ENCODE peak calls at places on chromosomes 13 and 19, in nine cellular contexts. One of them, this sample, is unnamed.

GRCh38 chr19:35144600-35145436 is 1.8 kb downstream of the FXYD7 start:
- DNase-seq in naive thymus-derived CD4-positive, alpha-beta T cell: peak
- DNase-seq in lower lobe of right lung: no peak
- DNase-seq in hepatocyte: peak
- DNase-seq in thoracic aorta: no peak
- DNase-seq in astrocyte of the spinal cord: no peak
- DNase-seq in ascending aorta: no peak
- DNase-seq in AG09309: no peak
- DNase-seq in right lobe of liver: no peak
- DNase-seq in this sample: no peak

GRCh38 chr19:16896913-16897571 is 8.2 kb downstream of the F2RL3 start:
- DNase-seq in ascending aorta: peak
- DNase-seq in AG09309: peak
- DNase-seq in hepatocyte: peak
- DNase-seq in naive thymus-derived CD4-positive, alpha-beta T cell: peak
- DNase-seq in astrocyte of the spinal cord: peak
- DNase-seq in thoracic aorta: peak
- DNase-seq in lower lobe of right lung: peak
- DNase-seq in right lobe of liver: peak
- DNase-seq in this sample: peak

GRCh38 chr13:23806874-23807522 is 82.2 kb downstream of the MIPEP start:
- DNase-seq in hepatocyte: no peak
- DNase-seq in right lobe of liver: no peak
- DNase-seq in thoracic aorta: no peak
- DNase-seq in lower lobe of right lung: no peak
- DNase-seq in naive thymus-derived CD4-positive, alpha-beta T cell: no peak
- DNase-seq in ascending aorta: no peak
- DNase-seq in AG09309: no peak
- DNase-seq in astrocyte of the spinal cord: no peak
- DNase-seq in this sample: no peak

GRCh38 chr19:40610396-40611064 is 9.4 kb downstream of the LTBP4 start:
- DNase-seq in thoracic aorta: no peak
- DNase-seq in lower lobe of right lung: peak
- DNase-seq in right lobe of liver: no peak
- DNase-seq in AG09309: no peak
- DNase-seq in astrocyte of the spinal cord: no peak
- DNase-seq in ascending aorta: no peak
- DNase-seq in naive thymus-derived CD4-positive, alpha-beta T cell: peak
- DNase-seq in hepatocyte: no peak
- DNase-seq in this sample: no peak

GRCh38 chr19:10655457-10656312 is 1.5 kb downstream of the ILF3 start:
- DNase-seq in AG09309: no peak
- DNase-seq in thoracic aorta: no peak
- DNase-seq in right lobe of liver: no peak
- DNase-seq in lower lobe of right lung: no peak
- DNase-seq in hepatocyte: peak
- DNase-seq in ascending aorta: no peak
- DNase-seq in naive thymus-derived CD4-positive, alpha-beta T cell: no peak
- DNase-seq in astrocyte of the spinal cord: peak
- DNase-seq in this sample: no peak

GRCh38 chr13:38348890-38349289 is 761 bp upstream of the UFM1 start:
- DNase-seq in lower lobe of right lung: no peak
- DNase-seq in naive thymus-derived CD4-positive, alpha-beta T cell: no peak
- DNase-seq in AG09309: no peak
- DNase-seq in astrocyte of the spinal cord: peak
- DNase-seq in ascending aorta: no peak
- DNase-seq in thoracic aorta: no peak
- DNase-seq in right lobe of liver: no peak
- DNase-seq in hepatocyte: peak
- DNase-seq in this sample: peak

GRCh38 chr13:33079960-33080359 is 63.7 kb downstream of the KL start:
- DNase-seq in right lobe of liver: no peak
- DNase-seq in naive thymus-derived CD4-positive, alpha-beta T cell: no peak
- DNase-seq in hepatocyte: no peak
- DNase-seq in lower lobe of right lung: no peak
- DNase-seq in ascending aorta: no peak
- DNase-seq in astrocyte of the spinal cord: no peak
- DNase-seq in thoracic aorta: no peak
- DNase-seq in AG09309: no peak
- DNase-seq in this sample: no peak

GRCh38 chr13:73103238-73103637 is 44.4 kb downstream of the KLF5 start:
- DNase-seq in right lobe of liver: no peak
- DNase-seq in naive thymus-derived CD4-positive, alpha-beta T cell: no peak
- DNase-seq in astrocyte of the spinal cord: no peak
- DNase-seq in ascending aorta: no peak
- DNase-seq in thoracic aorta: no peak
- DNase-seq in hepatocyte: no peak
- DNase-seq in AG09309: no peak
- DNase-seq in lower lobe of right lung: no peak
- DNase-seq in this sample: no peak

GRCh38 chr13:78659450-78660110 is 625 bp upstream of the OBI1 start:
- DNase-seq in thoracic aorta: no peak
- DNase-seq in right lobe of liver: no peak
- DNase-seq in naive thymus-derived CD4-positive, alpha-beta T cell: peak
- DNase-seq in astrocyte of the spinal cord: peak
- DNase-seq in hepatocyte: no peak
- DNase-seq in ascending aorta: no peak
- DNase-seq in lower lobe of right lung: no peak
- DNase-seq in AG09309: no peak
- DNase-seq in this sample: no peak
- H3K4me3 ChIP-seq in thoracic aorta: peak
- H3K4me3 ChIP-seq in right lobe of liver: peak
- H3K4me3 ChIP-seq in naive thymus-derived CD4-positive, alpha-beta T cell: peak
- H3K4me3 ChIP-seq in astrocyte of the spinal cord: peak
- H3K4me3 ChIP-seq in hepatocyte: peak
- H3K4me3 ChIP-seq in ascending aorta: peak
- H3K4me3 ChIP-seq in lower lobe of right lung: peak
- H3K4me3 ChIP-seq in AG09309: peak
- H3K4me3 ChIP-seq in this sample: peak

GRCh38 chr13:99968521-99969367 is 2.8 kb downstream of the ZIC5 start:
- DNase-seq in AG09309: no peak
- DNase-seq in ascending aorta: no peak
- DNase-seq in lower lobe of right lung: no peak
- DNase-seq in naive thymus-derived CD4-positive, alpha-beta T cell: no peak
- DNase-seq in thoracic aorta: no peak
- DNase-seq in hepatocyte: no peak
- DNase-seq in right lobe of liver: no peak
- DNase-seq in astrocyte of the spinal cord: peak
- DNase-seq in this sample: no peak

GRCh38 chr13:99969934-99970760 is 1.4 kb downstream of the ZIC5 start:
- DNase-seq in lower lobe of right lung: no peak
- DNase-seq in thoracic aorta: no peak
- DNase-seq in right lobe of liver: no peak
- DNase-seq in ascending aorta: no peak
- DNase-seq in hepatocyte: no peak
- DNase-seq in AG09309: no peak
- DNase-seq in astrocyte of the spinal cord: peak
- DNase-seq in naive thymus-derived CD4-positive, alpha-beta T cell: no peak
- DNase-seq in this sample: no peak

GRCh38 chr13:99970761-99971575 is 599 bp downstream of the ZIC5 start:
- DNase-seq in thoracic aorta: no peak
- DNase-seq in ascending aorta: no peak
- DNase-seq in astrocyte of the spinal cord: no peak
- DNase-seq in right lobe of liver: no peak
- DNase-seq in naive thymus-derived CD4-positive, alpha-beta T cell: no peak
- DNase-seq in AG09309: no peak
- DNase-seq in hepatocyte: no peak
- DNase-seq in lower lobe of right lung: no peak
- DNase-seq in this sample: no peak

GRCh38 chr13:99967884-99968520 is 3.6 kb downstream of the ZIC5 start:
- DNase-seq in lower lobe of right lung: no peak
- DNase-seq in astrocyte of the spinal cord: peak
- DNase-seq in naive thymus-derived CD4-positive, alpha-beta T cell: no peak
- DNase-seq in thoracic aorta: no peak
- DNase-seq in AG09309: no peak
- DNase-seq in right lobe of liver: no peak
- DNase-seq in ascending aorta: no peak
- DNase-seq in hepatocyte: no peak
- DNase-seq in this sample: no peak

DNA sequence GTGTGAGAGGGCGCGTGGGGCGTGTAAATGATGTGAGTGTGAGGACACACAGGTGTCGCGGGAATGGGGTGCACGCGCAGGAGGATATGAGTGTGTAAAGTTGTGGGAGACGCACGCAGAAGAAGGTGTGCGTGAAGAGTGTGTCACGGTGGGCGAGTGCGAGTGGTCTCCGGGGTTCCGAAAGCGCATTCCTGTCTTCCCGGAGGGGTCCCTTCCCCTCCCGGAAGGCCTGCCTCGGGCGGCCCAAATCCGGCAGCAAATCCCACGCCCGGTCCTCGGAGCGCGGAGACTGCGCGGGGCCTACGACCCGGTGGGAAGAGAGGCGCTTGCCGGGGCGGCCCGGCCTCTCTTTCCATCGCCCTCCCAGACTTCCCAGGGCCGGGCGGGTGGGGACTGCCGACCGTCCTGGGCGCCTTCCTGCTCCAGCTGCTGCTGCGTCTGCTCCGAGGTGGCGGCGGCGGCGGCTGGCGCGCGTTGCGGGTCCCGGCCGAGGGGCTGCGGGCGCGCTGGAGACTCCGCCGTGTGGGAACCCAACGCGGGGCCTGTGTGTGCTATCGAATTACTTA is 2.1 kb downstream of the ZIC5 start:
- DNase-seq in naive thymus-derived CD4-positive, alpha-beta T cell: no peak
- DNase-seq in lower lobe of right lung: no peak
- DNase-seq in ascending aorta: no peak
- DNase-seq in AG09309: no peak
- DNase-seq in right lobe of liver: no peak
- DNase-seq in thoracic aorta: no peak
- DNase-seq in hepatocyte: no peak
- DNase-seq in astrocyte of the spinal cord: no peak
- DNase-seq in this sample: no peak
- H3K4me3 ChIP-seq in naive thymus-derived CD4-positive, alpha-beta T cell: no peak
- H3K4me3 ChIP-seq in lower lobe of right lung: peak
- H3K4me3 ChIP-seq in ascending aorta: peak
- H3K4me3 ChIP-seq in AG09309: peak
- H3K4me3 ChIP-seq in right lobe of liver: no peak
- H3K4me3 ChIP-seq in thoracic aorta: peak
- H3K4me3 ChIP-seq in hepatocyte: peak
- H3K4me3 ChIP-seq in astrocyte of the spinal cord: peak
- H3K4me3 ChIP-seq in this sample: no peak

DNA sequence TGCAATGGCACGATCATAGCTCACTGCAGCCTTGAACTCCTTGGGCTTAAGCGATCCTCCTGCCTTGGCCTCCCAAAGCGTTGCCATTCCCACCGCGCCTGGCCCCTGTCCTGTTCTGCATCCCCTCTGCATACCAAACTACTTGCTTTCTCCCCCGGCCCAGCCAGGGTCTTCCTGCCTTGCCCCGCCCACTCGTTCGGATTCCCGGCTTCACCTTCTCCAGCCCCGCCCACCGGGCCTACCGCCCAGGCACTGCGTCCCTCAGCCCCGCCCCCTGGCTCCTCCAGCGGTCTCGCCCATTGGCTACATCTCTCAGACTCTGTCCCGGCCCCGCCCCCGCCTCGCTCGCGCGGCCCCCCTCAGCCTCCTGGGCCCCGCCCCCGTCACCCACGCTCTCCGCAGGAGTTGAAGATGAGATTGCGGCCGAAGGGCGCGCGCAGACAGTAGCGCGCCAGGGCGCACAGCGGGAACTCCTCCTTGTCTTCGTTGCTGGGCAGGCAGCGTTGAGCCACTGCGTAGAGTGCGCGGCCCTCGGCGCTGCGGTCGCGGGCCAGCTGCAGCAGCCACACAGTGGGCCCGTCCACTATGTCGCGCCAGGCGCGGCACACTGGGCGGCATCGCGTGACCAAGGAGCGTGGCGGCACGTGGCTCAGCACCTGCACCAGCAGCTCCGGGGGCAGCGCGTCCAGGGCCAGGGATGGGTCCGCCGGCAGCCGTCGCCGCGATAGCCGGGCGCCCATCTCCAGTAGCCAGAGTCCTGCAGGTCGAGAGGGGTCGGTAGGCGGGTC is 19.0 kb downstream of the MRPS12 start:
- DNase-seq in lower lobe of right lung: peak
- DNase-seq in hepatocyte: peak
- DNase-seq in thoracic aorta: peak
- DNase-seq in ascending aorta: peak
- DNase-seq in right lobe of liver: peak
- DNase-seq in astrocyte of the spinal cord: peak
- DNase-seq in AG09309: no peak
- DNase-seq in naive thymus-derived CD4-positive, alpha-beta T cell: peak
- DNase-seq in this sample: peak
- H3K4me3 ChIP-seq in lower lobe of right lung: peak
- H3K4me3 ChIP-seq in hepatocyte: no peak
- H3K4me3 ChIP-seq in thoracic aorta: peak
- H3K4me3 ChIP-seq in ascending aorta: peak
- H3K4me3 ChIP-seq in right lobe of liver: no peak
- H3K4me3 ChIP-seq in astrocyte of the spinal cord: peak
- H3K4me3 ChIP-seq in AG09309: no peak
- H3K4me3 ChIP-seq in naive thymus-derived CD4-positive, alpha-beta T cell: peak
- H3K4me3 ChIP-seq in this sample: peak

GRCh38 chr19:46993622-46994021 is 26.0 kb upstream of the NPAS1 start:
- DNase-seq in naive thymus-derived CD4-positive, alpha-beta T cell: no peak
- DNase-seq in hepatocyte: no peak
- DNase-seq in right lobe of liver: no peak
- DNase-seq in lower lobe of right lung: no peak
- DNase-seq in AG09309: no peak
- DNase-seq in ascending aorta: no peak
- DNase-seq in astrocyte of the spinal cord: no peak
- DNase-seq in thoracic aorta: no peak
- DNase-seq in this sample: no peak

GRCh38 chr19:46994141-46994686 is 25.4 kb upstream of the NPAS1 start:
- DNase-seq in thoracic aorta: no peak
- DNase-seq in ascending aorta: no peak
- DNase-seq in hepatocyte: no peak
- DNase-seq in right lobe of liver: no peak
- DNase-seq in naive thymus-derived CD4-positive, alpha-beta T cell: no peak
- DNase-seq in astrocyte of the spinal cord: no peak
- DNase-seq in lower lobe of right lung: no peak
- DNase-seq in AG09309: no peak
- DNase-seq in this sample: no peak

GRCh38 chr19:46988614-46989230 is 30.9 kb upstream of the NPAS1 start:
- DNase-seq in naive thymus-derived CD4-positive, alpha-beta T cell: no peak
- DNase-seq in right lobe of liver: no peak
- DNase-seq in lower lobe of right lung: no peak
- DNase-seq in thoracic aorta: no peak
- DNase-seq in hepatocyte: no peak
- DNase-seq in ascending aorta: no peak
- DNase-seq in AG09309: no peak
- DNase-seq in astrocyte of the spinal cord: no peak
- DNase-seq in this sample: no peak

GRCh38 chr19:46992699-46993535 is 26.7 kb upstream of the NPAS1 start:
- DNase-seq in lower lobe of right lung: no peak
- DNase-seq in hepatocyte: no peak
- DNase-seq in astrocyte of the spinal cord: no peak
- DNase-seq in right lobe of liver: peak
- DNase-seq in naive thymus-derived CD4-positive, alpha-beta T cell: no peak
- DNase-seq in ascending aorta: no peak
- DNase-seq in AG09309: no peak
- DNase-seq in thoracic aorta: no peak
- DNase-seq in this sample: no peak

DNA sequence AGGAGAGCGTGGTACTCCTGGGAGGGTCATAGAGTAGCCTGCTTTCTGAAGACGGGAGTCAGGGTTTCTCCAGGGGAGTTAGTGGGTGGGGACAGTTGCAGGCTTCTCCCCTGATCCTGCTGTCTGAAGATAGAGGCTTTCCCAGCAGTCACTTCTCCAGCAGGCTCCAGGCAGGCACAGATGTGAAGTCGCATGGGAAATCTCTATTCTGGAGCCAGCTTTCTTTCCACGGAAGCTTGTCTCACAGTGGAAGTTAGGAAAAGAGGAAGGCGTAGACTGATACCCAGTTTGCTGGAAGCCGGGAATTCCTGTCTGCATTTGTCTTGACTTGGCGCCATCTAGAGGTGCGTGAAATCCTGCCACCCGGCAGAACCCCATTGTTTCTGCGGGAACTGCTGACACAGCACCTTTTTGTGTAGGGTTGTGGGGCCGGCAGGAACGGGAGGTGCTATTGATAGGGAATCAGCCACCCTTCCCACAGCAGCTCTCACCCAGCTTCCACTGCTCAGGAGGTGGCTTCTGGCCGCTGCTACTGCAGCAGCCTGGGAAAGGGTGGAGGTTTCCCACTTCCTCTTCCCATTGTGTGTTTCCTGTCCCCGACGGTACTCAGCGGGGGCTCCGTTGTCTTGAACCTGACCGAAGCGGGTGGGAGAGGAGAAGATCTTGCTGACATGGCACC is 28.5 kb upstream of the NPAS1 start:
- DNase-seq in naive thymus-derived CD4-positive, alpha-beta T cell: peak
- DNase-seq in astrocyte of the spinal cord: peak
- DNase-seq in right lobe of liver: peak
- DNase-seq in thoracic aorta: no peak
- DNase-seq in AG09309: peak
- DNase-seq in ascending aorta: peak
- DNase-seq in lower lobe of right lung: peak
- DNase-seq in hepatocyte: peak
- DNase-seq in this sample: no peak
- H3K4me3 ChIP-seq in naive thymus-derived CD4-positive, alpha-beta T cell: no peak
- H3K4me3 ChIP-seq in astrocyte of the spinal cord: no peak
- H3K4me3 ChIP-seq in right lobe of liver: no peak
- H3K4me3 ChIP-seq in thoracic aorta: no peak
- H3K4me3 ChIP-seq in AG09309: no peak
- H3K4me3 ChIP-seq in ascending aorta: no peak
- H3K4me3 ChIP-seq in lower lobe of right lung: peak
- H3K4me3 ChIP-seq in hepatocyte: no peak
- H3K4me3 ChIP-seq in this sample: no peak